ENCODE peak calls at places on chromosomes 6 and 20, in six cellular contexts. G, J, F, H, N and O are unnamed samples.

GRCh38 chr6:166996406-166996805 is 2.8 kb upstream of the CEP43 start:
- DNase-seq in J (no peak), F (no peak), N (peak; percentile 45), G (no peak), H (peak; percentile 36), O (no peak)

GRCh38 chr20:36370991-36371390 is 64.9 kb downstream of the DLGAP4 start:
- DNase-seq in F (no peak), N (no peak), H (no peak), G (no peak), J (no peak), O (no peak)

GRCh38 chr6:170129691-170130171 is 161.1 kb downstream of the DLL1 start:
- DNase-seq in F (no peak), N (no peak), H (no peak), G (no peak), J (peak; percentile 36), O (no peak)

GRCh38 chr6:56637640-56638039 is 5.0 kb downstream of the DST start:
- DNase-seq in J (no peak), G (no peak), F (no peak), H (peak; percentile 82), N (peak; percentile 18), O (peak; percentile 71)

GRCh38 chr6:32855467-32856174 is 1.6 kb downstream of the PSMB9 start:
- DNase-seq in G (no peak), H (no peak), N (no peak), F (no peak), J (no peak), O (no peak)

GRCh38 chr6:107674995-107675738 is 148.9 kb downstream of the SCML4 start:
- DNase-seq in N (peak; percentile 53), G (peak; percentile 69), H (peak; percentile 83), J (peak; percentile 95), F (peak; percentile 64), O (peak; percentile 92)

GRCh38 chr6:15386110-15386755 is 140.4 kb downstream of the JARID2 start:
- DNase-seq in H (no peak), G (no peak), N (no peak), F (no peak), J (peak; percentile 51), O (no peak)

GRCh38 chr20:49320460-49320859 is 42.6 kb upstream of the ZNFX1 start:
- DNase-seq in J (peak; percentile 91), F (no peak), N (peak; percentile 49), G (no peak), H (peak; percentile 36), O (peak; percentile 94)